ENCODE peak calls at places on chromosomes 3 and 15, in six cellular contexts. Z, C, L, Y, U and J are unnamed samples. For H3K9me3 and H3K27me3, the result is how much of the 10 kb centered on the place peaks cover.

GRCh38 chr3:21533047-21533446 is 218.0 kb downstream of the ZNF385D start:
- DNase-seq in Z (no peak), C (no peak), L (no peak), U (no peak), Y (no peak), J (no peak)

GRCh38 chr3:40427045-40427669 is 30.0 kb upstream of the RPL14 start:
- DNase-seq in C (no peak), L (no peak), Z (no peak), U (no peak), Y (no peak), J (no peak)

GRCh38 chr15:52278636-52279367 is 16.8 kb downstream of the MYO5C start:
- DNase-seq in L (no peak), C (no peak), U (no peak), Y (no peak), Z (no peak), J (no peak)

GRCh38 chr3:122577409-122578028 is at the start of gene PARP15:
- DNase-seq in U (no peak), L (peak), Z (no peak), C (no peak), Y (peak), J (peak)

GRCh38 chr3:48516571-48516970 is 12.6 kb upstream of the SHISA5 start:
- DNase-seq in L (no peak), U (no peak), Z (no peak), C (no peak), Y (no peak), J (no peak)

GRCh38 chr3:101513419-101513986 is 491 bp upstream of the SENP7 start:
- DNase-seq in Y (peak), Z (no peak), L (no peak), U (no peak), C (no peak), J (no peak)

GRCh38 chr15:38254065-38254883 is 1.6 kb downstream of the SPRED1 start:
- DNase-seq in L (no peak), U (peak), Z (peak), Y (peak), C (peak), J (peak)

GRCh38 chr15:78396976-78397375 is 41.0 kb upstream of the IREB2 start:
- DNase-seq in Z (peak), Y (peak), U (peak), C (no peak), L (peak), J (peak)

GRCh38 chr3:114499986-114500385 is 206.2 kb downstream of the TIGIT start:
- DNase-seq in C (no peak), Y (no peak), L (no peak), U (no peak), Z (no peak), J (no peak)

GRCh38 chr3:31043184-31043819 is 148.8 kb upstream of the GADL1 start:
- DNase-seq in Y (peak), Z (no peak), U (no peak), L (no peak), C (no peak), J (no peak)

GRCh38 chr15:64857421-64857820 is 15.7 kb downstream of the PLEKHO2 start:
- DNase-seq in L (no peak), Y (peak), C (no peak), Z (no peak), U (no peak), J (peak)

GRCh38 chr3:197793246-197793645 is 2.2 kb downstream of the LRCH3 start:
- DNase-seq in U (no peak), L (no peak), Y (peak), Z (no peak), C (no peak), J (no peak)

GRCh38 chr3:10992017-10992945 is at the start of gene SLC6A1:
- DNase-seq in Z (no peak), U (no peak), L (peak), Y (peak), C (no peak), J (no peak)

GRCh38 chr15:67138946-67139855 is 73.8 kb downstream of the SMAD3 start:
- DNase-seq in U (no peak), Z (no peak), C (no peak), L (no peak), Y (no peak), J (no peak)

GRCh38 chr15:39022532-39023305 is 458.1 kb upstream of the RASGRP1 start:
- DNase-seq in Z (no peak), Y (no peak), C (no peak), L (no peak), U (no peak), J (peak)

GRCh38 chr15:73906346-73907017 is 19.8 kb upstream of the LOXL1 start:
- DNase-seq in C (no peak), L (peak), Y (peak), Z (no peak), U (no peak), J (no peak)

GRCh38 chr3:46656778-46657556 is 36.5 kb downstream of the ALS2CL start:
- DNase-seq in Y (no peak), Z (no peak), U (no peak), L (no peak), C (no peak), J (no peak)

DNA sequence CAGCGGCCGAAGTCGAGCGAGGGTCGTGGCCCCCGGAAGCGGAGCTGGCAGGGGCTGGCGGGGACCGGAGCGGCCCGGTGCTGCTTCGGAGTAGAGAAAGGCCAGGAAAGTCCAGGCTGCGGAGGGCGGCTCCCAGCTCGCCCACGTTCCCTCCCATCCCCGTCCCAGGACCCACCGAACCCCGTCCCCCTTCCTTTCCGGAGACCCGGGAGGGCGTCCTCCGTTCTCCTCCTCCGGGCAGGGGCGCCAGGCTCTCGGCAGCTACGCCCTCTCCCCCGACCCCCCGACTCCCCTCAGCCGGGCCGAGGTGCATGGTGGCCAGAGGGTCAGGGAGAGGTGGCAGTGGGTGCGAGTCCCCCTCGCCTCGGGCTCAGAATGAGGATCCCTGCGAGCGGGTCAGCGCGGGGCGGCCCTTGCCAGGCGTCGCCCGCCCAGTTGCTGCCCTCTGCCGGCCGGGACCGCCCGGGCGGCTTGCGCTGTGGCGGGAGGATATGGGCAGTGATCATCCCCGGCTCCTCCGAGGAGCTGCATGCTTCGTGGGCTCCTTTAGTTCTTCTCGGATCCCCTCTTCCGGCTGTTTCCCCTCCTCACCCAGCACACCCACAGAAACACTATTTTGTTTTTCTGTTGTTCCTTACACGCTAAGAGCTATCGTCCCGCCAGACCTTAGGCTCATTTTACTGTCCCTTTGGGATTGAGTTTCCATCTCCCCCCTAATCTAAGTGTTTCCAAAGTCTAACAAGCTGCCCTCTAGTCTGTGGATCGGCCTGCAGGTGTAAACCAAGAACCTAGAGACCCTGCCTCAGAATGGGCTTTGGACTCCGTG is 744 bp upstream of the ALDH1A2 start:
- DNase-seq in Y (peak), U (peak), C (peak), L (peak), Z (peak), J (peak)
- H3K4me3 ChIP-seq in Y (peak), U (peak), C (no peak), L (peak), Z (peak), J (peak)

GRCh38 chr15:58021332-58022230 is 43.9 kb downstream of the ALDH1A2 start:
- DNase-seq in Y (no peak), C (no peak), U (no peak), L (no peak), Z (no peak), J (no peak)

GRCh38 chr15:58026051-58026450 is 39.5 kb downstream of the ALDH1A2 start:
- DNase-seq in Y (no peak), U (no peak), L (no peak), Z (no peak), C (no peak), J (no peak)

GRCh38 chr15:58026552-58026951 is 39.0 kb downstream of the ALDH1A2 start:
- DNase-seq in C (no peak), L (no peak), U (no peak), Z (no peak), Y (no peak), J (no peak)
- H3K9me3 ChIP-seq in C (under half), L (under half), U (half or more), Z (under half), Y (half or more), J (under half)

GRCh38 chr15:45469429-45469828 is 53.1 kb downstream of the SLC30A4 start:
- DNase-seq in C (no peak), Z (no peak), U (no peak), Y (no peak), L (no peak), J (no peak)

GRCh38 chr15:45471151-45471550 is 51.4 kb downstream of the SLC30A4 start:
- DNase-seq in Y (no peak), U (no peak), C (no peak), Z (no peak), L (no peak), J (no peak)

GRCh38 chr15:45474799-45475198 is 47.8 kb downstream of the SLC30A4 start:
- DNase-seq in Y (no peak), C (no peak), Z (no peak), U (no peak), L (no peak), J (no peak)

GRCh38 chr15:45476395-45476794 is 46.2 kb downstream of the SLC30A4 start:
- DNase-seq in U (no peak), Z (no peak), C (no peak), Y (no peak), L (no peak), J (no peak)

DNA sequence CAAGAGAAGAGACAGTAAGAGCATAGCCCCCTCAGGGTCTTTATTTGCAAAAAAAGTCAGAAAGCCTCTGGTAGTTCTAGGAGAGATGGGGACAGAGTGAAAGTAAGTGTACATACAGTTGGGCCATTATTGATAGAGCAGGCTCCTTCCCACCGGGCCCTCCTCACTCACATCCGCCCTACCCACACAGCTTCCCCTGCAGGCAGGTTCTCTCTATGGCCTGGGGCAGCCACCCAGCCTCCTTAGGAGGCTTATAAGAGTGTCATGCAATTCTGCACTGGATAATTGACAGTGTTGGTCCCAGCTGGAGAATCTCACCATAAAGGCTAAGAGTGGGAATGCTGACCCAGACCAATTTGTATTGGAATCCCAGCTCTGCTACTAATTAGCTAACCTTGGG is 49.5 kb downstream of the SLC30A4 start:
- DNase-seq in U (no peak), Y (no peak), L (no peak), Z (no peak), C (no peak), J (no peak)
- H3K27me3 ChIP-seq in U (under half), Y (under half), L (under half), Z (under half), C (under half), J (under half)

DNA sequence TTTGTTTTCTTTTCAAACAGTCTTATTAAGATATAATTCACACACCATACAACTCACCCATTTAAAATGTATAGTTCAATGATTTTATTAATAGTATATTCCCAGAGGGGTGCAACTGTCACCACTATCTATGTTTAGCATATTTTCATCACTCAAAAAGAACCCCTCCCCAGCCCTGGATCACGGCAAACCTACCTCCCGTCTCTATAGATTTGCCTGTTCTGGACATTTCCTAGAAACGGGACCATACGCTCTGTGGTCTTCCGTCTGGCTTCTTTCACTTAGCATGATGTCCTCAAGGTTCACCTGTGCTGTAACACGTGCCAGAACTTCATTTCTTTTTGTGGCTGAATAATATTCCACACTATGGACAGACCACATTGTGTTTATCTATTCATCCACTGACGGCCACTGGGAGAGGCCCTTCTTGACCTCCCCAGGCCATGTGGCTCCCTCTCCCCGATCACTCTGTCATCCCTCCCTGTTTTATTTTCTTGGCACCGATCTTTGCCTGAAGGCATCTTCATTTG is 56.4 kb downstream of the IQSEC1 start:
- DNase-seq in C (no peak), Y (no peak), L (peak), Z (no peak), U (no peak), J (no peak)
- H3K4me3 ChIP-seq in C (no peak), Y (peak), L (no peak), Z (peak), U (no peak), J (no peak)